ENCODE peak calls at places on chromosomes 6 and 20, in eight cellular contexts. H, O, K, G, N, C, B and Q are unnamed samples.

GRCh38 chr20:50850721-50851286 is 55.9 kb downstream of the BCAS4 start:
- DNase-seq in H (no peak), O (peak), K (no peak), G (no peak), N (no peak), C (no peak), B (no peak), Q (peak)

GRCh38 chr20:57556980-57557274 is 4.0 kb upstream of the PCK1 start:
- DNase-seq in H (no peak), O (no peak), K (no peak), G (no peak), N (no peak), C (no peak), B (no peak), Q (no peak)

GRCh38 chr20:51255417-51255816 is 232.5 kb upstream of the KCNG1 start:
- DNase-seq in H (no peak), O (no peak), K (no peak), G (no peak), N (no peak), C (no peak), B (no peak), Q (no peak)

GRCh38 chr6:158324136-158324535 is 11.9 kb downstream of the TULP4 start:
- DNase-seq in H (no peak), O (no peak), K (no peak), G (no peak), N (no peak), C (no peak), B (no peak), Q (no peak)

GRCh38 chr20:57921701-57922482 is 212.1 kb upstream of the PMEPA1 start:
- DNase-seq in H (no peak), O (no peak), K (no peak), G (no peak), N (no peak), C (no peak), B (no peak), Q (no peak)

GRCh38 chr6:28243946-28244345 is 8.1 kb downstream of the ZKSCAN4 start:
- DNase-seq in H (no peak), O (no peak), K (no peak), G (no peak), N (no peak), C (no peak), B (no peak), Q (no peak)

GRCh38 chr6:23262864-23263263 is 693.5 kb downstream of the HDGFL1 start:
- DNase-seq in H (no peak), O (no peak), K (no peak), G (no peak), N (no peak), C (no peak), B (no peak), Q (no peak)

GRCh38 chr6:82568290-82568993 is 204.8 kb downstream of the TPBG start:
- DNase-seq in H (no peak), O (no peak), K (no peak), G (no peak), N (no peak), C (no peak), B (no peak), Q (no peak)

GRCh38 chr6:46476301-46476700 is 14.9 kb downstream of the RCAN2 start:
- DNase-seq in H (no peak), O (no peak), K (no peak), G (no peak), N (no peak), C (no peak), B (no peak), Q (no peak)

GRCh38 chr20:35341366-35342028 is 49.3 kb upstream of the FAM83C start:
- DNase-seq in H (no peak), O (no peak), K (no peak), G (no peak), N (no peak), C (no peak), B (no peak), Q (no peak)

GRCh38 chr6:170516783-170517616 is 36.1 kb downstream of the PSMB1 start:
- DNase-seq in H (no peak), O (peak), K (peak), G (no peak), N (peak), C (no peak), B (peak), Q (peak)

GRCh38 chr6:156167289-156168076 is 609.7 kb upstream of the ARID1B start:
- DNase-seq in H (no peak), O (peak), K (no peak), G (peak), N (no peak), C (peak), B (no peak), Q (no peak)

GRCh38 chr6:168892031-168892430 is 361.6 kb downstream of the THBS2 start:
- DNase-seq in H (no peak), O (no peak), K (no peak), G (no peak), N (no peak), C (no peak), B (no peak), Q (no peak)

GRCh38 chr6:72824833-72825232 is 203.0 kb downstream of the KCNQ5 start:
- DNase-seq in H (no peak), O (no peak), K (no peak), G (no peak), N (no peak), C (no peak), B (no peak), Q (no peak)

GRCh38 chr20:5511505-5511904 is 194.8 kb upstream of the PROKR2 start:
- DNase-seq in H (no peak), O (no peak), K (no peak), G (no peak), N (no peak), C (no peak), B (no peak), Q (no peak)

GRCh38 chr6:144149894-144150672 is at the start of gene STX11:
- DNase-seq in H (peak), O (peak), K (peak), G (peak), N (peak), C (peak), B (peak), Q (peak)
- H3K4me3 ChIP-seq in H (peak), O (peak), K (peak), G (peak), N (peak), C (peak), B (peak), Q (peak)

GRCh38 chr6:161354956-161355355 is 81.1 kb upstream of the AGPAT4 start:
- DNase-seq in H (no peak), O (no peak), K (no peak), G (no peak), N (no peak), C (no peak), B (no peak), Q (peak)
- TF ChIP-seq CTCF in H (no peak), O (no peak), K (no peak), G (no peak), N (no peak), C (no peak), B (no peak), Q (no peak)

GRCh38 chr6:111711476-111711875 is 105.8 kb upstream of the TRAF3IP2 start:
- DNase-seq in H (no peak), O (peak), K (no peak), G (peak), N (peak), C (peak), B (peak), Q (no peak)
- TF ChIP-seq EP300 in H (no peak), O (no peak), K (no peak), G (no peak), N (no peak), C (no peak), B (no peak), Q (no peak)

GRCh38 chr6:150692604-150693003 is 92.9 kb downstream of the PLEKHG1 start:
- DNase-seq in H (no peak), O (no peak), K (no peak), G (no peak), N (no peak), C (no peak), B (no peak), Q (no peak)

GRCh38 chr6:150690681-150691080 is 91.0 kb downstream of the PLEKHG1 start:
- DNase-seq in H (no peak), O (no peak), K (no peak), G (no peak), N (no peak), C (no peak), B (no peak), Q (no peak)

GRCh38 chr6:150687508-150687907 is 87.8 kb downstream of the PLEKHG1 start:
- DNase-seq in H (no peak), O (peak), K (no peak), G (peak), N (no peak), C (no peak), B (peak), Q (no peak)

GRCh38 chr6:150691463-150691862 is 91.8 kb downstream of the PLEKHG1 start:
- DNase-seq in H (no peak), O (no peak), K (no peak), G (no peak), N (no peak), C (no peak), B (no peak), Q (no peak)

GRCh38 chr6:150689900-150690590 is 90.4 kb downstream of the PLEKHG1 start:
- DNase-seq in H (no peak), O (no peak), K (no peak), G (no peak), N (no peak), C (no peak), B (no peak), Q (no peak)
- H3K4me3 ChIP-seq in H (no peak), O (no peak), K (no peak), G (no peak), N (no peak), C (no peak), B (no peak), Q (no peak)

GRCh38 chr20:37992802-37993538 is 40.3 kb downstream of the TTI1 start:
- DNase-seq in H (peak), O (peak), K (peak), G (no peak), N (peak), C (no peak), B (no peak), Q (peak)
- TF ChIP-seq CTCF in H (peak), O (peak), K (peak), G (no peak), N (peak), C (no peak), B (peak), Q (no peak)

DNA sequence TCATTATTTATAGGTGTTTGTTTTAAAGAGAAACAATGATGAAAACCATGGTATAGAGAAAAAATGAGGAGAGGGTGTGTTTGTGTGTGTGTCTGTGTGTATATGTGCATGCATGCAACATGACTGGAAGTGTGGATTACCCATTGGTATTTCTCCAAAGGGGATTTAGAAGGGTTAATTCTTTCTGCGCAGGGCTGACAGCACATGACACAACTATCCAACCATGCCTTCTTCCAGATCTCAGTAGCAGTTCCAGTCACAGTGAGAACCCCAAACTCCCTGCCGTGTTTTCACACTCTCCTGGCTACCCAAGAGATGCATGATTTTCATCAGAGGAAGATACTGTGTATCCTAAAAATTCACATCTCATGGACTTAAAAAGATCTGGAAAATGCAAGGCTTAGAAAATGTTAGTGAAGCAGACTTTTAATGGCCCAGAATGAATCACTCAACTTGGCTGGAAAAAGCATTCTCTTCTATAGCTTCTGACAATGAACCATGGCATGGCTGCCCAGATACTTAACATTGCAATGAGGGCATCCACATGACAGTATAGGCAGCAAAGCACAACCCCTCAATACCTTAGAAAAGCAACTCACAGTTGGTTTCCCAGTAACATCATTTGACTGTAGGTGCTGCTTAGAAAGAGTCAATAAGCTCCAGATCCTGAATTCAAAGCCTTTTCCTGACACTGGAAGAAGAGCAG is 155.6 kb downstream of the EYA4 start:
- DNase-seq in H (no peak), O (no peak), K (no peak), G (no peak), N (no peak), C (no peak), B (no peak), Q (no peak)
- TF ChIP-seq EP300 in H (no peak), O (no peak), K (no peak), G (no peak), N (no peak), C (no peak), B (no peak), Q (no peak)

GRCh38 chr6:126380072-126380583 is 40.2 kb downstream of the CENPW start:
- DNase-seq in H (no peak), O (peak), K (no peak), G (no peak), N (no peak), C (no peak), B (no peak), Q (no peak)

GRCh38 chr6:126377594-126378153 is 37.8 kb downstream of the CENPW start:
- DNase-seq in H (no peak), O (no peak), K (no peak), G (no peak), N (no peak), C (no peak), B (no peak), Q (no peak)

GRCh38 chr6:126374372-126374771 is 34.5 kb downstream of the CENPW start:
- DNase-seq in H (no peak), O (no peak), K (no peak), G (no peak), N (no peak), C (no peak), B (no peak), Q (no peak)

GRCh38 chr6:126373344-126373743 is 33.4 kb downstream of the CENPW start:
- DNase-seq in H (no peak), O (no peak), K (no peak), G (no peak), N (no peak), C (no peak), B (no peak), Q (no peak)

GRCh38 chr6:126376682-126377081 is 36.8 kb downstream of the CENPW start:
- DNase-seq in H (no peak), O (no peak), K (no peak), G (no peak), N (no peak), C (no peak), B (no peak), Q (no peak)
- H3K4me3 ChIP-seq in H (no peak), O (no peak), K (no peak), G (no peak), N (no peak), C (no peak), B (no peak), Q (no peak)

GRCh38 chr20:56200456-56200855 is 48.1 kb upstream of the MC3R start:
- DNase-seq in H (peak), O (no peak), K (peak), G (no peak), N (no peak), C (no peak), B (no peak), Q (no peak)
- TF ChIP-seq CTCF in H (peak), O (no peak), K (no peak), G (no peak), N (peak), C (no peak), B (no peak), Q (no peak)

DNA sequence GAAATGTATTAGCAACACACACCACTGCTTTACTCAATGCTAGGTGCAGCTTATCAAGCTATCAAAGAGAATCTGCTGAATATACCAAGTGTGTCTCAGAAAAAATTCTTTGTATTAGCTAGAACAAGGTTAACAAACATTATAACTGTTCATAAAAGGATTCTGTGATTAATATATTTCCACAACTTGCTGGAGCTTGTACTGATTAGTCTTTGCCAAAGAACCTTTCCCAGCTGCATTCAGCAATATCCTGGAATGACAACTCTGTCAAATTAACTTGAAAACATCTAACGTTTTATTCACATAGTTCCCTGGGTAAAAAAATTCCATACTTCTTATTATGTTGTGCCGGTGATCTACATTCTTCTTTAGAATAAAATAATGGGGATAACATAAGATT is 252.7 kb downstream of the FOXC1 start:
- DNase-seq in H (no peak), O (no peak), K (no peak), G (no peak), N (no peak), C (no peak), B (no peak), Q (no peak)
- TF ChIP-seq EP300 in H (no peak), O (no peak), K (no peak), G (no peak), N (no peak), C (no peak), B (no peak), Q (no peak)